ENCODE peak calls at places on chromosome 4, in nine cellular contexts. Q, O, J, K, D, Z, A, G and E are unnamed samples.

GRCh38 chr4:120688791-120689190 is 233.7 kb downstream of the PRDM5 start:
- DNase-seq in Q (no peak), O (no peak), J (no peak), K (no peak), D (no peak), Z (no peak), A (no peak), G (no peak), E (no peak)

GRCh38 chr4:156889616-156890594 is 81.7 kb downstream of the PDGFC start:
- DNase-seq in Q (no peak), O (peak), J (no peak), K (no peak), D (no peak), Z (peak), A (no peak), G (no peak), E (no peak)

GRCh38 chr4:6119507-6120020 is 80.8 kb downstream of the JAKMIP1 start:
- DNase-seq in Q (no peak), O (no peak), J (no peak), K (no peak), D (no peak), Z (no peak), A (no peak), G (no peak), E (no peak)

GRCh38 chr4:24394041-24394440 is 190.3 kb downstream of the DHX15 start:
- DNase-seq in Q (no peak), O (peak), J (no peak), K (no peak), D (no peak), Z (peak), A (no peak), G (no peak), E (no peak)

GRCh38 chr4:141646969-141647368 is 10.6 kb downstream of the IL15 start:
- DNase-seq in Q (no peak), O (no peak), J (no peak), K (no peak), D (no peak), Z (no peak), A (no peak), G (no peak), E (no peak)

GRCh38 chr4:13642576-13642975 is 15.1 kb upstream of the BOD1L1 start:
- DNase-seq in Q (no peak), O (peak), J (peak), K (no peak), D (no peak), Z (no peak), A (no peak), G (no peak), E (no peak)

GRCh38 chr4:30380404-30380998 is 339.7 kb upstream of the PCDH7 start:
- DNase-seq in Q (peak), O (peak), J (peak), K (no peak), D (peak), Z (peak), A (peak), G (no peak), E (peak)

GRCh38 chr4:1401409-1402020 is 4.7 kb downstream of the NKX1-1 start:
- DNase-seq in Q (no peak), O (no peak), J (peak), K (no peak), D (no peak), Z (no peak), A (no peak), G (no peak), E (no peak)

GRCh38 chr4:39118034-39118658 is 56.1 kb downstream of the KLHL5 start:
- DNase-seq in Q (no peak), O (no peak), J (no peak), K (no peak), D (no peak), Z (no peak), A (no peak), G (peak), E (no peak)

GRCh38 chr4:124710253-124710849 is 2.2 kb downstream of the ANKRD50 start:
- DNase-seq in Q (no peak), O (no peak), J (no peak), K (no peak), D (peak), Z (no peak), A (no peak), G (no peak), E (peak)

GRCh38 chr4:87920478-87920877 is 55.0 kb upstream of the SPP1 start:
- DNase-seq in Q (no peak), O (no peak), J (no peak), K (no peak), D (no peak), Z (no peak), A (no peak), G (no peak), E (no peak)

GRCh38 chr4:78876568-78877320 is 62.5 kb downstream of the PAQR3 start:
- DNase-seq in Q (no peak), O (peak), J (no peak), K (no peak), D (peak), Z (peak), A (no peak), G (no peak), E (no peak)

GRCh38 chr4:8402181-8402597 is 38.3 kb downstream of the ACOX3 start:
- DNase-seq in Q (no peak), O (no peak), J (no peak), K (no peak), D (peak), Z (no peak), A (no peak), G (no peak), E (no peak)

GRCh38 chr4:146029147-146029546 is 90.5 kb upstream of the ZNF827 start:
- DNase-seq in Q (peak), O (no peak), J (no peak), K (no peak), D (no peak), Z (no peak), A (peak), G (no peak), E (no peak)

GRCh38 chr4:90543419-90544170 is 416.4 kb downstream of the CCSER1 start:
- DNase-seq in Q (no peak), O (no peak), J (no peak), K (no peak), D (no peak), Z (no peak), A (no peak), G (no peak), E (no peak)

GRCh38 chr4:154234576-154234975 is 257.0 kb downstream of the DCHS2 start:
- DNase-seq in Q (no peak), O (no peak), J (no peak), K (no peak), D (no peak), Z (no peak), A (no peak), G (no peak), E (no peak)

GRCh38 chr4:1344696-1345095 is 2.3 kb upstream of the UVSSA start:
- DNase-seq in Q (no peak), O (no peak), J (no peak), K (no peak), D (no peak), Z (no peak), A (no peak), G (no peak), E (no peak)

GRCh38 chr4:40055379-40055872 is 1.2 kb upstream of the N4BP2 start:
- DNase-seq in Q (no peak), O (no peak), J (no peak), K (no peak), D (peak), Z (no peak), A (no peak), G (peak), E (no peak)

GRCh38 chr4:99207911-99208718 is 10.9 kb downstream of the ADH6 start:
- DNase-seq in Q (no peak), O (peak), J (no peak), K (no peak), D (no peak), Z (no peak), A (no peak), G (no peak), E (no peak)

GRCh38 chr4:113657834-113658233 is 103.7 kb downstream of the CAMK2D start:
- DNase-seq in Q (no peak), O (peak), J (no peak), K (no peak), D (no peak), Z (no peak), A (no peak), G (no peak), E (no peak)

GRCh38 chr4:41713768-41714167 is 34.8 kb downstream of the PHOX2B start:
- DNase-seq in Q (no peak), O (no peak), J (no peak), K (no peak), D (no peak), Z (no peak), A (no peak), G (no peak), E (no peak)

GRCh38 chr4:123856689-123857545 is 460.3 kb downstream of the SPRY1 start:
- DNase-seq in Q (no peak), O (peak), J (peak), K (peak), D (peak), Z (no peak), A (no peak), G (no peak), E (peak)

GRCh38 chr4:99536148-99536728 is 25.4 kb downstream of the C4orf17 start:
- DNase-seq in Q (no peak), O (peak), J (no peak), K (no peak), D (no peak), Z (no peak), A (no peak), G (no peak), E (no peak)

GRCh38 chr4:189912170-189912569 is 28.5 kb upstream of the FRG1 start:
- DNase-seq in Q (no peak), O (no peak), J (no peak), K (no peak), D (peak), Z (no peak), A (no peak), G (no peak), E (no peak)

GRCh38 chr4:152577708-152578421 is 42.0 kb upstream of the FBXW7 start:
- DNase-seq in Q (no peak), O (no peak), J (no peak), K (no peak), D (peak), Z (no peak), A (no peak), G (no peak), E (no peak)

GRCh38 chr4:120156115-120156718 is 89.6 kb upstream of the MAD2L1 start:
- DNase-seq in Q (peak), O (peak), J (no peak), K (peak), D (peak), Z (peak), A (no peak), G (no peak), E (peak)

GRCh38 chr4:48484494-48485168 is 1.5 kb downstream of the SLC10A4 start:
- DNase-seq in Q (no peak), O (no peak), J (no peak), K (no peak), D (no peak), Z (no peak), A (no peak), G (no peak), E (no peak)

GRCh38 chr4:54228563-54229501 is at the start of gene PDGFRA:
- DNase-seq in Q (no peak), O (peak), J (no peak), K (peak), D (no peak), Z (peak), A (peak), G (no peak), E (no peak)